ENCODE peak calls at places on chromosomes 16 and 17, in seven cellular contexts. E is bronchial epithelial cell, U is upper lobe of right lung, B is tibial artery, J is neuronal stem cell, Y is BJ, D is esophagus squamous epithelium. L is an unnamed sample. For H3K27me3, the result is how much of the 10 kb centered on the place peaks cover.

GRCh38 chr17:10482252-10482651 is 12.9 kb upstream of the MYH4 start:
- DNase-seq in E (no peak), U (no peak), Y (no peak), J (no peak), B (no peak), D (no peak), L (no peak)

GRCh38 chr17:81939881-81940385 is 2.8 kb upstream of the PYCR1 start:
- DNase-seq in D (no peak), J (no peak), U (peak), E (no peak), B (no peak), Y (no peak), L (no peak)

GRCh38 chr16:30956601-30957455 is 726 bp upstream of the SETD1A start:
- DNase-seq in E (peak), J (peak), Y (no peak), B (peak), D (no peak), U (peak), L (peak)

GRCh38 chr17:4082136-4082924 is 60.5 kb downstream of the ZZEF1 start:
- DNase-seq in Y (no peak), U (no peak), D (no peak), E (peak), J (no peak), B (no peak), L (no peak)

GRCh38 chr16:75433732-75434413 is 570 bp upstream of the CFDP1 start:
- DNase-seq in B (peak), Y (peak), J (no peak), U (peak), D (no peak), E (peak), L (peak)

GRCh38 chr16:24986512-24987303 is 28.5 kb downstream of the ARHGAP17 start:
- DNase-seq in J (no peak), Y (peak), E (peak), B (peak), U (no peak), D (no peak), L (peak)

GRCh38 chr17:5897320-5897911 is 172.8 kb upstream of the WSCD1 start:
- DNase-seq in J (peak), E (no peak), U (no peak), Y (no peak), D (no peak), B (no peak), L (no peak)

GRCh38 chr16:2765462-2766404 is 11.3 kb downstream of the ELOB start:
- DNase-seq in Y (no peak), J (no peak), E (no peak), B (no peak), D (no peak), U (peak), L (no peak)

GRCh38 chr17:48816774-48817590 is at the start of gene TTLL6:
- DNase-seq in Y (no peak), U (peak), J (peak), E (peak), D (no peak), B (peak), L (peak)

GRCh38 chr17:12985431-12986285 is 32.2 kb downstream of the ELAC2 start:
- DNase-seq in J (no peak), Y (no peak), U (no peak), E (no peak), D (no peak), B (no peak), L (no peak)

GRCh38 chr16:53080345-53081031 is 25.7 kb downstream of the CHD9 start:
- DNase-seq in D (no peak), Y (peak), B (peak), J (no peak), E (peak), U (no peak), L (peak)

GRCh38 chr17:67390646-67391480 is 13.8 kb downstream of the PITPNC1 start:
- DNase-seq in D (no peak), Y (peak), U (no peak), E (peak), J (no peak), B (no peak), L (no peak)

GRCh38 chr16:73037331-73037745 is 10.6 kb downstream of the ZFHX3 start:
- DNase-seq in U (no peak), J (no peak), D (no peak), B (peak), E (no peak), Y (no peak), L (peak)

GRCh38 chr17:77493238-77493812 is 352.6 kb downstream of the SEC14L1 start:
- DNase-seq in U (no peak), D (no peak), J (no peak), E (no peak), B (peak), Y (no peak), L (no peak)

GRCh38 chr17:68768804-68769203 is 167.6 kb upstream of the FAM20A start:
- DNase-seq in J (no peak), U (no peak), E (no peak), D (no peak), B (no peak), Y (no peak), L (no peak)

GRCh38 chr17:12365805-12366204 is 299.9 kb upstream of the MYOCD start:
- DNase-seq in E (no peak), D (no peak), B (peak), J (no peak), U (no peak), Y (no peak), L (peak)

GRCh38 chr17:66612993-66613392 is 221.9 kb upstream of the CACNG5 start:
- DNase-seq in E (no peak), U (no peak), Y (no peak), B (no peak), D (no peak), J (no peak), L (no peak)

GRCh38 chr17:58318627-58319180 is 9.9 kb downstream of the TSPOAP1 start:
- DNase-seq in Y (no peak), E (no peak), J (no peak), B (no peak), D (no peak), U (peak), L (peak)

GRCh38 chr16:17321824-17322223 is 148.9 kb downstream of the XYLT1 start:
- DNase-seq in J (no peak), E (no peak), B (no peak), U (no peak), D (no peak), Y (no peak), L (no peak)

GRCh38 chr17:8250101-8250500 is 1.0 kb downstream of the PFAS start:
- DNase-seq in D (no peak), Y (no peak), U (no peak), E (no peak), B (no peak), J (no peak), L (no peak)

GRCh38 chr16:69313469-69313868 is 2.3 kb downstream of the VPS4A start:
- DNase-seq in D (no peak), U (no peak), B (no peak), J (no peak), Y (no peak), E (no peak), L (no peak)

GRCh38 chr16:70428178-70428998 is 10.5 kb downstream of the ST3GAL2 start:
- DNase-seq in Y (peak), U (peak), E (peak), J (no peak), D (peak), B (peak), L (peak)

GRCh38 chr17:73592531-73592961 is 51.7 kb downstream of the SDK2 start:
- DNase-seq in J (no peak), D (no peak), B (no peak), U (no peak), E (no peak), Y (peak), L (no peak)

GRCh38 chr17:74833501-74834361 is 26.0 kb downstream of the GRIN2C start:
- DNase-seq in B (peak), E (peak), J (no peak), U (no peak), Y (no peak), D (no peak), L (no peak)

GRCh38 chr17:16013943-16014407 is 14.4 kb downstream of the TTC19 start:
- DNase-seq in E (peak), Y (peak), B (no peak), J (no peak), D (no peak), U (no peak), L (no peak)

GRCh38 chr17:72406501-72406900 is 285.7 kb downstream of the SOX9 start:
- DNase-seq in J (no peak), E (no peak), U (no peak), D (no peak), B (no peak), Y (no peak), L (no peak)
- H3K27me3 ChIP-seq in J (under half), E (under half), U (under half), D (under half), B (under half), Y (under half), L (under half)

GRCh38 chr17:27241346-27241946 is 52.5 kb upstream of the WSB1 start:
- DNase-seq in E (peak), Y (no peak), B (no peak), D (no peak), U (no peak), J (no peak), L (no peak)

GRCh38 chr17:27239046-27239445 is 54.9 kb upstream of the WSB1 start:
- DNase-seq in Y (no peak), B (no peak), J (no peak), E (no peak), U (no peak), D (no peak), L (no peak)

GRCh38 chr17:27239584-27239983 is 54.3 kb upstream of the WSB1 start:
- DNase-seq in D (no peak), U (no peak), J (no peak), E (no peak), B (no peak), Y (no peak), L (no peak)

GRCh38 chr17:27240086-27240801 is 53.7 kb upstream of the WSB1 start:
- DNase-seq in B (no peak), Y (no peak), D (no peak), E (no peak), U (no peak), J (no peak), L (no peak)

GRCh38 chr17:27240802-27241155 is 53.1 kb upstream of the WSB1 start:
- DNase-seq in E (no peak), J (no peak), B (no peak), D (no peak), U (no peak), Y (no peak), L (no peak)
- H3K27me3 ChIP-seq in E (under half), J (under half), B (under half), D (under half), U (under half), Y (under half), L (under half)

DNA sequence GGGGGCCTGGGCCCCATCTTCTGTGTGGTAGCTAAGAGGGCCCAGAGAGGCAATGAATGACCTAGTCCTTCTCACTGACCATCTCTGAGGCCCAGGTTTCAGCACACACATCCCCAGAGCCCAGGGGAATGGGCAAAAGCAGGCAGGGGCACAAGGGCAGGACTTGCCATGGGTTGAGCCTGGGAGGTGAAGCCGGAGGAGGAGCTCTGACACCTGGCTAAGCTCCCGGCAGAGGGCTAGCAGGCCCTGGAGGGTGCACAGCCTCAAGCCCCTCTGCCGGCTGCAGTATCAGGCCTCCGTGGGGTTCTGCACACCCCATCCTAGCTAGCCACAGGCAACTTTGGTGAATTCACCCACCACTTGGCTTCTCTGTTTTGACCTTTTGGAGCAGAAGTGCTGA is 5.3 kb downstream of the SRCIN1 start:
- DNase-seq in B (no peak), D (no peak), U (no peak), E (no peak), Y (no peak), J (no peak), L (no peak)
- H3K27me3 ChIP-seq in B (half or more), D (under half), U (half or more), E (under half), Y (half or more), J (under half), L (under half)

GRCh38 chr17:79830303-79830702 is 8.9 kb downstream of the CBX4 start:
- DNase-seq in Y (no peak), D (no peak), J (no peak), E (no peak), U (no peak), B (no peak), L (no peak)
- H3K27me3 ChIP-seq in Y (under half), D (under half), J (under half), E (under half), U (under half), B (under half), L (under half)

DNA sequence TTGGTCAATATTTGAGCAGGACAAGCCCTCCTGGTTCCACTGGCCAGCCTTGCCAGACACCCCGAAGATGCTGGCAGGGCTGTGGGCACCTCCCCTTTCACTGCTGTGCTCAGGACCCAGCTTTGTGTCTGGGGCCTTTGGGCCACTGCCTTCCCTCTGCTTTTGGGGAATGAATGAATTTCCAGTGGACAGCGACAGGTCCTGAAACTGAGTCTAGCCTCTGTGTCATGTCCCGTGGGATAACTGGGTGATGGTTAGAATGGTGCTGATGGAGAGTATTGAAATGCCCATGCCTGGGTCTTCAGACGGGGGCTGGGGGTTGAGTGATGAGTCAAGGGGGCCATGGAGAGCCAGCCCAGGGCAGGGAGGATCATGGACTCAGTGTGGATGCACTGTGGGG is 135.8 kb downstream of the FOXL1 start:
- DNase-seq in B (no peak), D (no peak), J (no peak), Y (no peak), E (no peak), U (no peak), L (no peak)
- H3K27me3 ChIP-seq in B (under half), D (under half), J (under half), Y (under half), E (under half), U (under half), L (under half)

GRCh38 chr17:47729486-47729885 is 3.5 kb upstream of the TBX21 start:
- DNase-seq in E (no peak), J (no peak), U (peak), B (no peak), D (no peak), Y (no peak), L (no peak)
- H3K27me3 ChIP-seq in E (under half), J (half or more), U (half or more), B (half or more), D (under half), Y (under half), L (under half)